ENCODE peak calls at places on chromosome 2, in nine cellular contexts. One of them, this sample, is unnamed.

GRCh38 chr2:24819442-24820174 is 26.4 kb downstream of the CENPO start:
- DNase-seq in stimulated activated CD4-positive, alpha-beta T cell treated with anti-CD3 and anti-CD28 coated beads, Interleukin-15, amount 100 ng/mL, for 1 hour: no peak
- DNase-seq in neural progenitor cell: no peak
- DNase-seq in A549: no peak
- DNase-seq in cerebellar nuclear complex: no peak
- DNase-seq in EL: no peak
- DNase-seq in HTR-8/SVneo: no peak
- DNase-seq in activated effector memory CD4-positive, alpha-beta T cell treated with anti-CD3 and anti-CD28 coated beads, Interleukin-2, amount 50 U/mL, for 16 hours: no peak
- DNase-seq in lung: no peak
- DNase-seq in this sample: no peak

GRCh38 chr2:42675815-42676214 is 88.1 kb downstream of the OXER1 start:
- DNase-seq in EL: no peak
- DNase-seq in neural progenitor cell: no peak
- DNase-seq in HTR-8/SVneo: no peak
- DNase-seq in cerebellar nuclear complex: no peak
- DNase-seq in lung: no peak
- DNase-seq in A549: no peak
- DNase-seq in stimulated activated CD4-positive, alpha-beta T cell treated with anti-CD3 and anti-CD28 coated beads, Interleukin-15, amount 100 ng/mL, for 1 hour: no peak
- DNase-seq in activated effector memory CD4-positive, alpha-beta T cell treated with anti-CD3 and anti-CD28 coated beads, Interleukin-2, amount 50 U/mL, for 16 hours: no peak
- DNase-seq in this sample: no peak

GRCh38 chr2:30234180-30234971 is 3.0 kb downstream of the LBH start:
- DNase-seq in HTR-8/SVneo: peak; percentile 54
- DNase-seq in cerebellar nuclear complex: no peak
- DNase-seq in lung: no peak
- DNase-seq in A549: peak; percentile 65
- DNase-seq in activated effector memory CD4-positive, alpha-beta T cell treated with anti-CD3 and anti-CD28 coated beads, Interleukin-2, amount 50 U/mL, for 16 hours: peak; percentile 78
- DNase-seq in EL: peak; percentile 72
- DNase-seq in neural progenitor cell: peak; percentile 58
- DNase-seq in stimulated activated CD4-positive, alpha-beta T cell treated with anti-CD3 and anti-CD28 coated beads, Interleukin-15, amount 100 ng/mL, for 1 hour: no peak
- DNase-seq in this sample: peak; percentile 90

GRCh38 chr2:44479127-44479887 is 117.6 kb downstream of the CAMKMT start:
- DNase-seq in stimulated activated CD4-positive, alpha-beta T cell treated with anti-CD3 and anti-CD28 coated beads, Interleukin-15, amount 100 ng/mL, for 1 hour: no peak
- DNase-seq in cerebellar nuclear complex: peak; percentile 12
- DNase-seq in A549: peak; percentile 74
- DNase-seq in EL: peak; percentile 80
- DNase-seq in activated effector memory CD4-positive, alpha-beta T cell treated with anti-CD3 and anti-CD28 coated beads, Interleukin-2, amount 50 U/mL, for 16 hours: no peak
- DNase-seq in lung: peak; percentile 30
- DNase-seq in HTR-8/SVneo: peak; percentile 76
- DNase-seq in neural progenitor cell: peak; percentile 90
- DNase-seq in this sample: peak; percentile 49

GRCh38 chr2:85791704-85792565 is 38.1 kb downstream of the ATOH8 start:
- DNase-seq in A549: no peak
- DNase-seq in EL: no peak
- DNase-seq in stimulated activated CD4-positive, alpha-beta T cell treated with anti-CD3 and anti-CD28 coated beads, Interleukin-15, amount 100 ng/mL, for 1 hour: no peak
- DNase-seq in cerebellar nuclear complex: no peak
- DNase-seq in HTR-8/SVneo: no peak
- DNase-seq in activated effector memory CD4-positive, alpha-beta T cell treated with anti-CD3 and anti-CD28 coated beads, Interleukin-2, amount 50 U/mL, for 16 hours: no peak
- DNase-seq in lung: no peak
- DNase-seq in neural progenitor cell: no peak
- DNase-seq in this sample: no peak

GRCh38 chr2:163401481-163401880 is 334.3 kb downstream of the FIGN start:
- DNase-seq in cerebellar nuclear complex: no peak
- DNase-seq in activated effector memory CD4-positive, alpha-beta T cell treated with anti-CD3 and anti-CD28 coated beads, Interleukin-2, amount 50 U/mL, for 16 hours: no peak
- DNase-seq in HTR-8/SVneo: peak; percentile 3
- DNase-seq in EL: peak; percentile 64
- DNase-seq in stimulated activated CD4-positive, alpha-beta T cell treated with anti-CD3 and anti-CD28 coated beads, Interleukin-15, amount 100 ng/mL, for 1 hour: no peak
- DNase-seq in neural progenitor cell: no peak
- DNase-seq in A549: no peak
- DNase-seq in lung: no peak
- DNase-seq in this sample: no peak

GRCh38 chr2:54590216-54590961 is 133.1 kb upstream of the EML6 start:
- DNase-seq in neural progenitor cell: no peak
- DNase-seq in EL: no peak
- DNase-seq in activated effector memory CD4-positive, alpha-beta T cell treated with anti-CD3 and anti-CD28 coated beads, Interleukin-2, amount 50 U/mL, for 16 hours: no peak
- DNase-seq in A549: no peak
- DNase-seq in lung: no peak
- DNase-seq in cerebellar nuclear complex: no peak
- DNase-seq in HTR-8/SVneo: no peak
- DNase-seq in stimulated activated CD4-positive, alpha-beta T cell treated with anti-CD3 and anti-CD28 coated beads, Interleukin-15, amount 100 ng/mL, for 1 hour: no peak
- DNase-seq in this sample: no peak

GRCh38 chr2:227374158-227374557 is 4.9 kb downstream of the TM4SF20 start:
- DNase-seq in lung: no peak
- DNase-seq in activated effector memory CD4-positive, alpha-beta T cell treated with anti-CD3 and anti-CD28 coated beads, Interleukin-2, amount 50 U/mL, for 16 hours: peak; percentile 67
- DNase-seq in A549: no peak
- DNase-seq in cerebellar nuclear complex: no peak
- DNase-seq in EL: peak; percentile 18
- DNase-seq in stimulated activated CD4-positive, alpha-beta T cell treated with anti-CD3 and anti-CD28 coated beads, Interleukin-15, amount 100 ng/mL, for 1 hour: no peak
- DNase-seq in HTR-8/SVneo: no peak
- DNase-seq in neural progenitor cell: no peak
- DNase-seq in this sample: no peak

GRCh38 chr2:120398961-120399888 is 53.3 kb downstream of the INHBB start:
- DNase-seq in HTR-8/SVneo: no peak
- DNase-seq in stimulated activated CD4-positive, alpha-beta T cell treated with anti-CD3 and anti-CD28 coated beads, Interleukin-15, amount 100 ng/mL, for 1 hour: no peak
- DNase-seq in lung: no peak
- DNase-seq in A549: peak; percentile 94
- DNase-seq in EL: peak; percentile 20
- DNase-seq in cerebellar nuclear complex: no peak
- DNase-seq in activated effector memory CD4-positive, alpha-beta T cell treated with anti-CD3 and anti-CD28 coated beads, Interleukin-2, amount 50 U/mL, for 16 hours: peak; percentile 50
- DNase-seq in neural progenitor cell: no peak
- DNase-seq in this sample: no peak

GRCh38 chr2:15911686-15912085 is 28.7 kb upstream of the MYCN start:
- DNase-seq in stimulated activated CD4-positive, alpha-beta T cell treated with anti-CD3 and anti-CD28 coated beads, Interleukin-15, amount 100 ng/mL, for 1 hour: no peak
- DNase-seq in activated effector memory CD4-positive, alpha-beta T cell treated with anti-CD3 and anti-CD28 coated beads, Interleukin-2, amount 50 U/mL, for 16 hours: no peak
- DNase-seq in HTR-8/SVneo: no peak
- DNase-seq in lung: no peak
- DNase-seq in neural progenitor cell: no peak
- DNase-seq in EL: no peak
- DNase-seq in A549: no peak
- DNase-seq in cerebellar nuclear complex: no peak
- DNase-seq in this sample: no peak

This sample was measured in hepatic stellate cell.